ENCODE peak calls at places on chromosomes 5 and 9, in ten cellular contexts. One of them, this sample, is unnamed.

GRCh38 chr9:132037470-132037869 is 42.2 kb downstream of the MED27 start:
- DNase-seq in GM12878: no peak
- DNase-seq in cardiac muscle cell: no peak
- DNase-seq in right atrium auricular region: no peak
- DNase-seq in adrenal gland: no peak
- DNase-seq in GM23248: no peak
- DNase-seq in gastrocnemius medialis: no peak
- DNase-seq in CD4-positive, CD25-positive, alpha-beta regulatory T cell: no peak
- DNase-seq in prostate gland: no peak
- DNase-seq in spleen: no peak
- DNase-seq in this sample: no peak

GRCh38 chr5:92242170-92242569 is 859.1 kb upstream of the ARRDC3 start:
- DNase-seq in right atrium auricular region: no peak
- DNase-seq in CD4-positive, CD25-positive, alpha-beta regulatory T cell: no peak
- DNase-seq in prostate gland: no peak
- DNase-seq in gastrocnemius medialis: no peak
- DNase-seq in GM23248: no peak
- DNase-seq in spleen: no peak
- DNase-seq in cardiac muscle cell: no peak
- DNase-seq in adrenal gland: no peak
- DNase-seq in GM12878: no peak
- DNase-seq in this sample: no peak

GRCh38 chr5:65186646-65187227 is 295.0 kb downstream of the ADAMTS6 start:
- DNase-seq in gastrocnemius medialis: no peak
- DNase-seq in GM23248: no peak
- DNase-seq in CD4-positive, CD25-positive, alpha-beta regulatory T cell: no peak
- DNase-seq in adrenal gland: no peak
- DNase-seq in cardiac muscle cell: no peak
- DNase-seq in spleen: no peak
- DNase-seq in prostate gland: no peak
- DNase-seq in right atrium auricular region: no peak
- DNase-seq in GM12878: no peak
- DNase-seq in this sample: no peak

GRCh38 chr5:72951850-72952468 is 3.9 kb upstream of the FCHO2 start:
- DNase-seq in prostate gland: peak; percentile 40
- DNase-seq in CD4-positive, CD25-positive, alpha-beta regulatory T cell: no peak
- DNase-seq in spleen: no peak
- DNase-seq in right atrium auricular region: no peak
- DNase-seq in cardiac muscle cell: peak; percentile 63
- DNase-seq in gastrocnemius medialis: no peak
- DNase-seq in GM23248: peak; percentile 87
- DNase-seq in adrenal gland: no peak
- DNase-seq in GM12878: no peak
- DNase-seq in this sample: peak; percentile 49

GRCh38 chr5:181039961-181040915 is at the start of gene BTNL9:
- DNase-seq in cardiac muscle cell: no peak
- DNase-seq in prostate gland: no peak
- DNase-seq in spleen: peak; percentile 47
- DNase-seq in GM23248: no peak
- DNase-seq in adrenal gland: no peak
- DNase-seq in GM12878: no peak
- DNase-seq in CD4-positive, CD25-positive, alpha-beta regulatory T cell: no peak
- DNase-seq in gastrocnemius medialis: no peak
- DNase-seq in right atrium auricular region: no peak
- DNase-seq in this sample: no peak

GRCh38 chr5:40685952-40686351 is 6.2 kb downstream of the PTGER4 start:
- DNase-seq in GM12878: no peak
- DNase-seq in spleen: no peak
- DNase-seq in GM23248: no peak
- DNase-seq in CD4-positive, CD25-positive, alpha-beta regulatory T cell: no peak
- DNase-seq in gastrocnemius medialis: no peak
- DNase-seq in cardiac muscle cell: no peak
- DNase-seq in adrenal gland: no peak
- DNase-seq in prostate gland: no peak
- DNase-seq in right atrium auricular region: no peak
- DNase-seq in this sample: no peak

GRCh38 chr5:87944553-87945320 is 323.9 kb downstream of the TMEM161B start:
- DNase-seq in gastrocnemius medialis: no peak
- DNase-seq in cardiac muscle cell: no peak
- DNase-seq in spleen: no peak
- DNase-seq in GM12878: no peak
- DNase-seq in prostate gland: no peak
- DNase-seq in adrenal gland: peak; percentile 15
- DNase-seq in CD4-positive, CD25-positive, alpha-beta regulatory T cell: no peak
- DNase-seq in right atrium auricular region: peak; percentile 60
- DNase-seq in GM23248: no peak
- DNase-seq in this sample: no peak

GRCh38 chr5:88606626-88607025 is 276.4 kb downstream of the MEF2C start:
- DNase-seq in GM23248: no peak
- DNase-seq in CD4-positive, CD25-positive, alpha-beta regulatory T cell: no peak
- DNase-seq in cardiac muscle cell: no peak
- DNase-seq in GM12878: no peak
- DNase-seq in spleen: no peak
- DNase-seq in prostate gland: no peak
- DNase-seq in gastrocnemius medialis: no peak
- DNase-seq in adrenal gland: no peak
- DNase-seq in right atrium auricular region: no peak
- DNase-seq in this sample: no peak

GRCh38 chr5:174293481-174293880 is 248.0 kb downstream of the NSG2 start:
- DNase-seq in GM12878: no peak
- DNase-seq in prostate gland: no peak
- DNase-seq in cardiac muscle cell: no peak
- DNase-seq in gastrocnemius medialis: no peak
- DNase-seq in spleen: no peak
- DNase-seq in adrenal gland: no peak
- DNase-seq in GM23248: no peak
- DNase-seq in right atrium auricular region: no peak
- DNase-seq in CD4-positive, CD25-positive, alpha-beta regulatory T cell: no peak
- DNase-seq in this sample: no peak

GRCh38 chr9:37760416-37761165 is 7.0 kb downstream of the TRMT10B start:
- DNase-seq in prostate gland: no peak
- DNase-seq in CD4-positive, CD25-positive, alpha-beta regulatory T cell: no peak
- DNase-seq in spleen: no peak
- DNase-seq in right atrium auricular region: no peak
- DNase-seq in GM23248: peak; percentile 79
- DNase-seq in GM12878: no peak
- DNase-seq in adrenal gland: no peak
- DNase-seq in cardiac muscle cell: peak; percentile 38
- DNase-seq in gastrocnemius medialis: no peak
- DNase-seq in this sample: no peak

GRCh38 chr9:15354713-15355112 is 47.7 kb upstream of the TTC39B start:
- DNase-seq in cardiac muscle cell: peak; percentile 3
- DNase-seq in spleen: no peak
- DNase-seq in GM23248: no peak
- DNase-seq in CD4-positive, CD25-positive, alpha-beta regulatory T cell: no peak
- DNase-seq in gastrocnemius medialis: no peak
- DNase-seq in prostate gland: no peak
- DNase-seq in right atrium auricular region: no peak
- DNase-seq in adrenal gland: no peak
- DNase-seq in GM12878: no peak
- DNase-seq in this sample: no peak

GRCh38 chr5:171477101-171477500 is 57.7 kb downstream of the FGF18 start:
- DNase-seq in GM23248: no peak
- DNase-seq in gastrocnemius medialis: no peak
- DNase-seq in right atrium auricular region: no peak
- DNase-seq in prostate gland: no peak
- DNase-seq in adrenal gland: no peak
- DNase-seq in GM12878: no peak
- DNase-seq in cardiac muscle cell: peak; percentile 15
- DNase-seq in spleen: no peak
- DNase-seq in CD4-positive, CD25-positive, alpha-beta regulatory T cell: no peak
- DNase-seq in this sample: no peak

GRCh38 chr5:159442210-159442850 is 112.0 kb upstream of the IL12B start:
- DNase-seq in adrenal gland: no peak
- DNase-seq in right atrium auricular region: no peak
- DNase-seq in prostate gland: no peak
- DNase-seq in GM23248: no peak
- DNase-seq in spleen: no peak
- DNase-seq in CD4-positive, CD25-positive, alpha-beta regulatory T cell: no peak
- DNase-seq in cardiac muscle cell: no peak
- DNase-seq in GM12878: no peak
- DNase-seq in gastrocnemius medialis: no peak
- DNase-seq in this sample: peak; percentile 22

GRCh38 chr9:70954607-70955143 is 166.7 kb downstream of the TRPM3 start:
- DNase-seq in spleen: no peak
- DNase-seq in gastrocnemius medialis: no peak
- DNase-seq in CD4-positive, CD25-positive, alpha-beta regulatory T cell: no peak
- DNase-seq in cardiac muscle cell: no peak
- DNase-seq in GM12878: no peak
- DNase-seq in prostate gland: no peak
- DNase-seq in GM23248: no peak
- DNase-seq in right atrium auricular region: no peak
- DNase-seq in adrenal gland: no peak
- DNase-seq in this sample: no peak

GRCh38 chr5:34843482-34843881 is 4.5 kb downstream of the TTC23L start:
- DNase-seq in CD4-positive, CD25-positive, alpha-beta regulatory T cell: no peak
- DNase-seq in GM12878: no peak
- DNase-seq in cardiac muscle cell: no peak
- DNase-seq in adrenal gland: peak; percentile 61
- DNase-seq in GM23248: no peak
- DNase-seq in gastrocnemius medialis: no peak
- DNase-seq in spleen: no peak
- DNase-seq in right atrium auricular region: no peak
- DNase-seq in prostate gland: no peak
- DNase-seq in this sample: no peak

GRCh38 chr5:337565-338130 is 16.1 kb downstream of the AHRR start:
- DNase-seq in spleen: no peak
- DNase-seq in right atrium auricular region: no peak
- DNase-seq in GM12878: no peak
- DNase-seq in prostate gland: no peak
- DNase-seq in GM23248: peak; percentile 51
- DNase-seq in cardiac muscle cell: peak; percentile 52
- DNase-seq in gastrocnemius medialis: no peak
- DNase-seq in adrenal gland: no peak
- DNase-seq in CD4-positive, CD25-positive, alpha-beta regulatory T cell: no peak
- DNase-seq in this sample: no peak

GRCh38 chr5:55674340-55674739 is 37.8 kb downstream of the SLC38A9 start:
- DNase-seq in cardiac muscle cell: no peak
- DNase-seq in right atrium auricular region: no peak
- DNase-seq in gastrocnemius medialis: no peak
- DNase-seq in GM23248: no peak
- DNase-seq in CD4-positive, CD25-positive, alpha-beta regulatory T cell: no peak
- DNase-seq in prostate gland: no peak
- DNase-seq in GM12878: no peak
- DNase-seq in adrenal gland: no peak
- DNase-seq in spleen: no peak
- DNase-seq in this sample: no peak

DNA sequence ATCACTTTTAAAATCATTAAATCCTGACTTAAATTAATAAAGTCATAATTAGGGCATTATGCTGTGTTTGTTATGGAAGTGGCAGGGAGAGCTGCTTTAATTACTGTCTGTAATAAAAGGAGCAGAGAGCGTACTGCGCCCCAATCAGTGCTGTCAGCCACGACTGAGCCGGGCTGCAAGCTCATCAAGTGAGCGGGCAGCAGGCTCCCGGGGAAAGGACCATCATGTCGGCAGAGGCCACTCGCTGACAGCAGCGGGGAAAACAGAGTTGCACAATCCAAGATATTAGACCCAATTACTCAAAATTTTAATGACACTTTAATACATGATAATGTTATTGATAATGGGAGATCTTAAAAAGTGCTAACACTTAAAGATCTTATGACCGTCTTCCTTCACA is 181.6 kb downstream of the AP3B1 start:
- DNase-seq in adrenal gland: no peak
- DNase-seq in CD4-positive, CD25-positive, alpha-beta regulatory T cell: no peak
- DNase-seq in right atrium auricular region: no peak
- DNase-seq in spleen: no peak
- DNase-seq in cardiac muscle cell: no peak
- DNase-seq in prostate gland: no peak
- DNase-seq in gastrocnemius medialis: no peak
- DNase-seq in GM23248: no peak
- DNase-seq in GM12878: no peak
- DNase-seq in this sample: no peak
- H3K4me3 ChIP-seq in adrenal gland: no peak overlapping the region
- H3K4me3 ChIP-seq in CD4-positive, CD25-positive, alpha-beta regulatory T cell: no peak overlapping the region
- H3K4me3 ChIP-seq in right atrium auricular region: no peak overlapping the region
- H3K4me3 ChIP-seq in spleen: peak overlapping the region; percentile 58
- H3K4me3 ChIP-seq in cardiac muscle cell: no peak overlapping the region
- H3K4me3 ChIP-seq in prostate gland: no peak overlapping the region
- H3K4me3 ChIP-seq in gastrocnemius medialis: no peak overlapping the region
- H3K4me3 ChIP-seq in GM23248: no peak overlapping the region
- H3K4me3 ChIP-seq in GM12878: no peak overlapping the region
- H3K4me3 ChIP-seq in this sample: no peak overlapping the region

GRCh38 chr9:69377291-69377690 is 52.3 kb downstream of the ENTREP1 start:
- DNase-seq in GM12878: no peak
- DNase-seq in prostate gland: no peak
- DNase-seq in right atrium auricular region: no peak
- DNase-seq in adrenal gland: no peak
- DNase-seq in cardiac muscle cell: no peak
- DNase-seq in gastrocnemius medialis: no peak
- DNase-seq in spleen: no peak
- DNase-seq in CD4-positive, CD25-positive, alpha-beta regulatory T cell: no peak
- DNase-seq in GM23248: no peak
- DNase-seq in this sample: no peak
- H3K27ac ChIP-seq in GM12878: no peak overlapping the region
- H3K27ac ChIP-seq in prostate gland: no peak overlapping the region
- H3K27ac ChIP-seq in right atrium auricular region: peak overlapping the region; percentile 27
- H3K27ac ChIP-seq in adrenal gland: no peak overlapping the region
- H3K27ac ChIP-seq in cardiac muscle cell: peak overlapping the region; percentile 59
- H3K27ac ChIP-seq in gastrocnemius medialis: peak overlapping the region; percentile 96
- H3K27ac ChIP-seq in spleen: no peak overlapping the region
- H3K27ac ChIP-seq in CD4-positive, CD25-positive, alpha-beta regulatory T cell: no peak overlapping the region
- H3K27ac ChIP-seq in GM23248: no peak overlapping the region
- H3K27ac ChIP-seq in this sample: no peak overlapping the region

DNA sequence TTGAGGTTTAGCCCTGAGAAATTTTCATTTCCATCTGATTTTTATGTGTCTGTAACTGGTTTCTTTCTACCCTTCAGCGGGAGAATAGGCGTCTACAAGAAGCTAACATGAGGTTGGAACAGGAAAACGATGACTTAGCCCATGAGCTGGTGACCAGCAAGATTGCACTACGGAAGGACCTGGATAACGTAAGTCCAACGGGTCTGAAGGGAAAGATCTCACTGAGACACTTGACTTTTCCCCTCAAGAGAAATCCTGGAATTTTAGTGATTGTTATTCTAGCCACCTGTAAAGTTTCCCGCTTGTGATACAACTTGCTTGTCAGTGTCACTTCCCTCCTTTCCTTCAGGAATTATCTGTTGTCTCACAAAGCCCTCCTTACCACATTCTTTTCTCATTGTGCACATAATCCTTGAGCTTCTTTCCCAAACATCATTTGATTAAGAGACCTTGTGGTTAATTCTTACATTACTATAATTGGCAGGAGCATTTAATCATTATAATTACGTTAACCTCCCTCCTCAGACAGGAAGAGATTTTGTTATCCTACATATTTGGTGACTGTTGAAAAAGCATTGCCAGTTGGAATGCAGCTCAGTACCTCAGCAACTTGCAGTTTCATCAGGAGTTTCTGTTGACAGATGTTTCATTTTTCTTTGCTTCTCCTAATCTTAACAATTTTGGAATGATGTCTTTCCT is 56.9 kb downstream of the GPR21 start:
- DNase-seq in spleen: no peak
- DNase-seq in gastrocnemius medialis: no peak
- DNase-seq in GM23248: no peak
- DNase-seq in right atrium auricular region: no peak
- DNase-seq in cardiac muscle cell: peak; percentile 68
- DNase-seq in adrenal gland: no peak
- DNase-seq in CD4-positive, CD25-positive, alpha-beta regulatory T cell: no peak
- DNase-seq in prostate gland: no peak
- DNase-seq in GM12878: no peak
- DNase-seq in this sample: no peak
- H3K36me3 ChIP-seq in spleen: peaks cover 17% of the 10 kb centered on the region
- H3K36me3 ChIP-seq in gastrocnemius medialis: peaks cover 47% of the 10 kb centered on the region
- H3K36me3 ChIP-seq in GM23248: peaks cover 9% of the 10 kb centered on the region
- H3K36me3 ChIP-seq in right atrium auricular region: peaks cover 34% of the 10 kb centered on the region
- H3K36me3 ChIP-seq in cardiac muscle cell: peaks cover 34% of the 10 kb centered on the region
- H3K36me3 ChIP-seq in adrenal gland: no peaks in the 10 kb centered on the region
- H3K36me3 ChIP-seq in CD4-positive, CD25-positive, alpha-beta regulatory T cell: peaks cover 50% of the 10 kb centered on the region
- H3K36me3 ChIP-seq in prostate gland: no peaks in the 10 kb centered on the region
- H3K36me3 ChIP-seq in GM12878: no peaks in the 10 kb centered on the region
- H3K36me3 ChIP-seq in this sample: peaks cover 9% of the 10 kb centered on the region

GRCh38 chr5:35926389-35927051 is 11.9 kb downstream of the CAPSL start:
- DNase-seq in adrenal gland: peak; percentile 33
- DNase-seq in right atrium auricular region: no peak
- DNase-seq in gastrocnemius medialis: no peak
- DNase-seq in GM23248: peak; percentile 59
- DNase-seq in CD4-positive, CD25-positive, alpha-beta regulatory T cell: peak; percentile 35
- DNase-seq in cardiac muscle cell: peak; percentile 63
- DNase-seq in spleen: no peak
- DNase-seq in prostate gland: peak; percentile 42
- DNase-seq in GM12878: no peak
- DNase-seq in this sample: peak; percentile 53
- H3K4me3 ChIP-seq in adrenal gland: no peak overlapping the region
- H3K4me3 ChIP-seq in right atrium auricular region: no peak overlapping the region
- H3K4me3 ChIP-seq in gastrocnemius medialis: no peak overlapping the region
- H3K4me3 ChIP-seq in GM23248: peak overlapping the region; percentile 44
- H3K4me3 ChIP-seq in CD4-positive, CD25-positive, alpha-beta regulatory T cell: no peak overlapping the region
- H3K4me3 ChIP-seq in cardiac muscle cell: no peak overlapping the region
- H3K4me3 ChIP-seq in spleen: peak overlapping the region; percentile 32
- H3K4me3 ChIP-seq in prostate gland: no peak overlapping the region
- H3K4me3 ChIP-seq in GM12878: no peak overlapping the region
- H3K4me3 ChIP-seq in this sample: no peak overlapping the region